ENCODE peak calls at places on chromosome 9, in seven cellular contexts. X, K, V, W, B, J and Z are unnamed samples. For H3K9me3, the result is how much of the 10 kb centered on the place peaks cover.

GRCh38 chr9:70256123-70256551 is 2.6 kb upstream of the SMC5 start:
- DNase-seq in J (peak), B (peak), K (no peak), X (no peak), W (no peak), V (no peak), Z (no peak)

GRCh38 chr9:129740666-129741464 is 12.0 kb downstream of the PTGES start:
- DNase-seq in V (no peak), J (no peak), W (no peak), X (no peak), B (no peak), K (no peak), Z (no peak)

GRCh38 chr9:86690034-86690433 is 257.3 kb downstream of the GAS1 start:
- DNase-seq in K (no peak), V (no peak), W (no peak), B (no peak), J (no peak), X (no peak), Z (no peak)

GRCh38 chr9:129781991-129782390 is 21.0 kb upstream of the TOR1B start:
- DNase-seq in V (no peak), X (no peak), W (no peak), B (no peak), K (no peak), J (peak), Z (no peak)

GRCh38 chr9:130423272-130423671 is 21.5 kb upstream of the ASS1 start:
- DNase-seq in X (no peak), B (no peak), J (no peak), W (peak), K (no peak), V (no peak), Z (no peak)

GRCh38 chr9:20499013-20499412 is 123.3 kb downstream of the MLLT3 start:
- DNase-seq in K (no peak), W (no peak), X (no peak), V (no peak), J (no peak), B (no peak), Z (no peak)

GRCh38 chr9:109098221-109098959 is 21.4 kb downstream of the TMEM245 start:
- DNase-seq in J (peak), B (peak), W (no peak), X (no peak), K (no peak), V (no peak), Z (no peak)

GRCh38 chr9:107375651-107376369 is 92.7 kb downstream of the RAD23B start:
- DNase-seq in K (no peak), V (no peak), B (no peak), X (no peak), W (no peak), J (no peak), Z (no peak)

GRCh38 chr9:84761137-84761808 is 91.7 kb downstream of the NTRK2 start:
- DNase-seq in V (no peak), X (no peak), K (no peak), J (no peak), B (no peak), W (no peak), Z (no peak)

GRCh38 chr9:109510506-109510905 is 12.4 kb upstream of the PTPN3 start:
- DNase-seq in B (peak), V (no peak), X (no peak), J (no peak), K (no peak), W (no peak), Z (no peak)

GRCh38 chr9:110432253-110432652 is 94.6 kb upstream of the TXNDC8 start:
- DNase-seq in W (no peak), J (no peak), V (no peak), B (no peak), K (no peak), X (no peak), Z (no peak)

GRCh38 chr9:96008502-96009222 is 133.2 kb downstream of the ERCC6L2 start:
- DNase-seq in V (no peak), B (peak), J (no peak), X (no peak), W (no peak), K (no peak), Z (no peak)

GRCh38 chr9:80320480-80320879 is 748.7 kb downstream of the TLE4 start:
- DNase-seq in K (no peak), W (no peak), V (no peak), B (no peak), X (no peak), J (peak), Z (no peak)

GRCh38 chr9:97527626-97528528 is 26.4 kb downstream of the TMOD1 start:
- DNase-seq in K (no peak), J (no peak), B (no peak), W (no peak), V (no peak), X (no peak), Z (no peak)

GRCh38 chr9:89879276-89879675 is 274.5 kb downstream of the GADD45G start:
- DNase-seq in K (no peak), B (no peak), W (peak), J (no peak), V (peak), X (no peak), Z (no peak)

GRCh38 chr9:21875893-21876292 is 73.5 kb downstream of the MTAP start:
- DNase-seq in X (no peak), V (no peak), J (no peak), B (no peak), W (no peak), K (no peak), Z (no peak)

GRCh38 chr9:124202447-124202971 is 55.2 kb upstream of the NEK6 start:
- DNase-seq in J (peak), K (no peak), B (no peak), V (peak), W (no peak), X (peak), Z (peak)

GRCh38 chr9:33225319-33226152 is 14.4 kb upstream of the SPINK4 start:
- DNase-seq in V (peak), B (peak), X (peak), K (peak), J (peak), W (no peak), Z (peak)

GRCh38 chr9:37121881-37122280 is 1.5 kb downstream of the ZCCHC7 start:
- DNase-seq in B (no peak), J (no peak), V (no peak), K (no peak), W (no peak), X (no peak), Z (no peak)

GRCh38 chr9:89853931-89854330 is 249.1 kb downstream of the GADD45G start:
- DNase-seq in V (no peak), J (no peak), W (no peak), K (no peak), B (no peak), X (no peak), Z (no peak)

GRCh38 chr9:87194471-87194870 is 247.2 kb upstream of the GAS1 start:
- DNase-seq in X (no peak), W (no peak), B (peak), V (no peak), K (no peak), J (peak), Z (no peak)

GRCh38 chr9:83425240-83425639 is 113.0 kb downstream of the FRMD3 start:
- DNase-seq in J (no peak), K (no peak), V (no peak), B (peak), W (no peak), X (no peak), Z (no peak)

GRCh38 chr9:6305954-6306563 is 22.1 kb upstream of the TPD52L3 start:
- DNase-seq in X (no peak), J (no peak), K (no peak), W (no peak), V (no peak), B (peak), Z (no peak)

GRCh38 chr9:106892632-106893031 is 29.7 kb downstream of the ZNF462 start:
- DNase-seq in X (no peak), V (no peak), W (no peak), B (peak), J (peak), K (no peak), Z (no peak)

GRCh38 chr9:6488395-6488794 is 75.4 kb downstream of the UHRF2 start:
- DNase-seq in X (no peak), B (no peak), V (no peak), J (no peak), K (no peak), W (no peak), Z (no peak)

GRCh38 chr9:81455417-81455816 is 233.9 kb downstream of the TLE1 start:
- DNase-seq in W (no peak), K (no peak), J (no peak), X (no peak), B (no peak), V (no peak), Z (no peak)

GRCh38 chr9:105044458-105044857 is 116.5 kb upstream of the ABCA1 start:
- DNase-seq in K (no peak), W (no peak), B (no peak), J (no peak), V (no peak), X (no peak), Z (no peak)

GRCh38 chr9:95815153-95815552 is 60.3 kb upstream of the ERCC6L2 start:
- DNase-seq in J (peak), X (no peak), K (no peak), W (no peak), V (no peak), B (no peak), Z (no peak)

GRCh38 chr9:94948567-94949235 is 222.2 kb downstream of the AOPEP start:
- DNase-seq in V (no peak), W (no peak), J (no peak), B (peak), K (no peak), X (no peak), Z (no peak)

GRCh38 chr9:118318770-118319443 is 614.7 kb downstream of the TLR4 start:
- DNase-seq in X (no peak), B (peak), J (no peak), V (no peak), W (peak), K (no peak), Z (no peak)

GRCh38 chr9:107222020-107222522 is 61.0 kb upstream of the RAD23B start:
- DNase-seq in K (no peak), V (no peak), B (no peak), X (no peak), W (no peak), J (peak), Z (no peak)

GRCh38 chr9:105877719-105878118 is 183.4 kb downstream of the TMEM38B start:
- DNase-seq in K (no peak), W (no peak), V (no peak), X (no peak), J (no peak), B (no peak), Z (no peak)

GRCh38 chr9:17462869-17463464 is 115.9 kb upstream of the SH3GL2 start:
- DNase-seq in B (peak), W (no peak), J (peak), V (no peak), X (no peak), K (no peak), Z (no peak)

GRCh38 chr9:18694959-18695668 is 221.2 kb downstream of the ADAMTSL1 start:
- DNase-seq in W (no peak), X (no peak), V (no peak), K (no peak), J (no peak), B (no peak), Z (no peak)

GRCh38 chr9:135216666-135217431 is 129.4 kb downstream of the OLFM1 start:
- DNase-seq in B (no peak), W (peak), J (no peak), X (no peak), K (no peak), V (no peak), Z (no peak)

GRCh38 chr9:131423171-131423581 is 29.3 kb downstream of the PRRC2B start:
- DNase-seq in J (no peak), K (no peak), B (peak), X (no peak), W (peak), V (peak), Z (no peak)

GRCh38 chr9:10252174-10252573 is 360.6 kb downstream of the PTPRD start:
- DNase-seq in J (no peak), X (no peak), W (no peak), B (no peak), V (no peak), K (no peak), Z (no peak)

GRCh38 chr9:292915-293314 is 78.2 kb downstream of the DOCK8 start:
- DNase-seq in J (no peak), K (no peak), X (no peak), B (no peak), W (no peak), V (no peak), Z (no peak)

GRCh38 chr9:126375386-126375785 is 48.8 kb downstream of the MVB12B start:
- DNase-seq in W (no peak), J (peak), V (no peak), K (no peak), X (no peak), B (no peak), Z (no peak)

DNA sequence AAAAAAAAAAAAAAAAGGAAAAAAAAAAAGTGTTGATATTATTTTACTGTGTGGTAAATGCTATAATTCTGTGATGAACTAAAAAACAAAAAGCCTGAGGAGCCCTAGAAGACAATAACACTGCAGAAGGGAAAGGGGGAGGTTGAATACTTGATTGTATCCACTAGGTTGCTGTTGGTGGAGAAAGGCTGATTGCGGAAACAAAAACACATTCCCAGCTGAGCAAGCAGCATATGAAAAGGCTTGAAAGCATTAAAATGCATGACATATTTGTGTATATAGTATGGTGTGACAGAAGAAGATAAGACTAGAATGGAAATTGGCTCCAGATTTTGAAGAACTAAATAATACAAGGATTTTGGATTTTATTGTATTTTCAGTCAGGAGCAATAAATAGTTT is 8.9 kb downstream of the RABGAP1 start:
- DNase-seq in B (no peak), J (no peak), K (no peak), W (no peak), V (no peak), X (no peak), Z (no peak)
- H3K27ac ChIP-seq in B (no peak), J (no peak), K (no peak), W (no peak), V (no peak), X (no peak), Z (no peak)

GRCh38 chr9:113056191-113057106 is at the start of gene ZFP37:
- DNase-seq in W (peak), V (peak), B (peak), X (peak), K (peak), J (peak), Z (peak)
- H3K9me3 ChIP-seq in W (under half), V (under half), B (under half), X (under half), K (under half), J (under half), Z (half or more)

GRCh38 chr9:2496934-2497333 is 124.7 kb upstream of the VLDLR start:
- DNase-seq in J (no peak), X (no peak), B (no peak), W (no peak), K (no peak), V (no peak), Z (no peak)

GRCh38 chr9:2502760-2503159 is 118.8 kb upstream of the VLDLR start:
- DNase-seq in W (no peak), B (peak), K (no peak), V (no peak), J (no peak), X (no peak), Z (no peak)

GRCh38 chr9:2506310-2506709 is 115.3 kb upstream of the VLDLR start:
- DNase-seq in X (no peak), V (no peak), J (no peak), W (no peak), K (no peak), B (no peak), Z (no peak)

GRCh38 chr9:2497666-2498400 is 123.8 kb upstream of the VLDLR start:
- DNase-seq in K (no peak), V (no peak), W (no peak), X (no peak), J (no peak), B (no peak), Z (no peak)

DNA sequence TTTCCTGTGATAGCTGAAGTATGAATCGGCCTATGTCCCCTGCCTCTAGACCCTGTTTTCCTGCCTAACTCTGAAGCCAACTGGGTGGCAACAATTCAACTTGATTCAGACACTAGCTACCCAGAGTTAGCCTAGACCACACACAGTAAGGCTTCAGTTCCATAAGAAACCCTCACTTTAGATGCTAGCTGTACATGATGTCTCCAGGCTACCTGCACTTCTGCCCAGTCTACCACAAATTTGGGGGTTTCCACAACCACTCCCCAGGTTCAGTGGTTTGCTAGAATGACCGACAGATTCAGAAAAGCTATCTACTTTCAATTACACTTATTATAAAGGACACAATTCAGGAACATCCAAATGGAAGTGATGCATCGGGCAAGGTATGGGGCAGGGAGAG is 119.4 kb upstream of the VLDLR start:
- DNase-seq in W (no peak), K (no peak), J (no peak), B (no peak), X (no peak), V (no peak), Z (no peak)
- H3K27ac ChIP-seq in W (no peak), K (no peak), J (no peak), B (no peak), X (no peak), V (no peak), Z (no peak)

GRCh38 chr9:4936277-4936676 is 48.8 kb upstream of the JAK2 start:
- DNase-seq in W (no peak), X (no peak), J (no peak), K (no peak), B (no peak), V (no peak), Z (no peak)

GRCh38 chr9:4933177-4933576 is 51.9 kb upstream of the JAK2 start:
- DNase-seq in X (no peak), V (no peak), W (no peak), B (peak), K (no peak), J (no peak), Z (no peak)

GRCh38 chr9:4932681-4933080 is 52.4 kb upstream of the JAK2 start:
- DNase-seq in V (no peak), K (no peak), J (no peak), B (peak), X (no peak), W (no peak), Z (no peak)

GRCh38 chr9:4934976-4935672 is 49.9 kb upstream of the JAK2 start:
- DNase-seq in J (no peak), K (no peak), X (no peak), W (no peak), B (no peak), V (no peak), Z (no peak)

DNA sequence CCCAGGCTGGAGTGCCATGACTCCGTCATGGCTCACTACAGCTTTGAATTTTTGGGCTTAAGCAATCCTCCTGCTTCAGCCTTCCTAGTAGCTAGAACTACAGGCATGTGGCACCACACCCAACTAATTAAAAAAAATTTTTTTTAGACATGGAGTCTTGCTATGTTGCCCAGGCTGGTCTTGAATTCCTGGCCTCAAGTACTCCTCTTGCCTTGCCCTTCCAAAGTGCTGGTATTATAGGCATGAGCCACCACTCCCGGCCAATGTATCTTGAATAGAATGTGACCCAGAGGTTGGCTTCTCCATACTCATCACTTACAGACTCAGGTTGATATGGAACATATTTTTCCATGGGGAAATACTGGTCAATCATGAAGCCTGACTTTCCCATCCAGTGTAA is 51.2 kb upstream of the JAK2 start:
- DNase-seq in J (no peak), V (no peak), W (no peak), K (no peak), X (no peak), B (no peak), Z (no peak)
- H3K9me3 ChIP-seq in J (under half), V (under half), W (under half), K (under half), X (under half), B (under half), Z (under half)

DNA sequence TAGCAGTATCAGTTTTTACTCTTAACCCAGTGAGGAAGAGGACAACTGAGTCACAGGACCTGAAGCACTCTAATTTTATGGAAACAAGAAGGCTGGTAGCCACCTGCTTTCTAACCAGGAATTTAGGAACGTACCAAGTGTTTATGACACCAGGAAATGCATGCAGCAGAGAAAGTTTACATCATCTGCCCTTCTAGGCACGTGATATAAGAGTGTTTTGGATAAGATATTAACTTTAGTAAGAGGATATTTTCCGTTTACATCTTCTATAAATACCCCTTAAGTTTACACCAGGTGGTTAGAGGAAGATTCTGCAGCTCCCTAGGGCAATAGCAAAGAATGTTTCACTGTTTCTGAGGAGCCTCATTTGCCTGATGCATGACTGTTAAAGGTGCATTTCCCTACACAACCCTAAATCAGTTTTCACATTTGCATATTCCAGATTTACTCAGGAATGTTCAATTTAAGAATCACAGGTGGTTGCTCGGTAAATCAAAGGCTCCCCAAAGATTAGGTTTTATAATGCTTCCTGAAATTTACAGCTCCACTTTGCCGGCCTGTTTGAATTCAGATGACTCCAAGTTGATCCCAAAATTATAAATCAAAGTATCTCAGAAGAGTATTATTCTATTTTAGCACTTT is 1.8 kb downstream of the TSC1 start:
- DNase-seq in J (no peak), K (no peak), V (no peak), X (no peak), W (no peak), B (peak), Z (no peak)
- H3K27ac ChIP-seq in J (no peak), K (no peak), V (no peak), X (no peak), W (no peak), B (no peak), Z (no peak)

GRCh38 chr9:75359638-75360037 is 271.3 kb downstream of the OSTF1 start:
- DNase-seq in W (no peak), V (no peak), X (no peak), B (no peak), J (no peak), K (no peak), Z (no peak)
- H3K9me3 ChIP-seq in W (under half), V (under half), X (under half), B (under half), J (under half), K (under half), Z (under half)

GRCh38 chr9:133476531-133476930 is 2.4 kb downstream of the SLC2A6 start:
- DNase-seq in J (no peak), X (no peak), W (no peak), B (no peak), K (no peak), V (no peak), Z (no peak)
- H3K27ac ChIP-seq in J (no peak), X (no peak), W (no peak), B (no peak), K (no peak), V (no peak), Z (no peak)